ENCODE peak calls at places on chromosome 1, in nine cellular contexts. One of them, this sample, is unnamed.
A peak's percentile ranks its signal among the peaks of the same experiment; 100 is the strongest.

GRCh38 chr1:113429461-113430153 is 39.3 kb downstream of the MAGI3 start:
- DNase-seq in NCI-H510A: no peak
- DNase-seq in tibial nerve: no peak
- DNase-seq in MCF 10A: no peak
- DNase-seq in substantia nigra: no peak
- DNase-seq in mesenchymal stem cell: peak; percentile 15
- DNase-seq in dorsolateral prefrontal cortex: no peak
- DNase-seq in cardiac muscle cell: no peak
- DNase-seq in islet precursor cell: no peak
- DNase-seq in this sample: peak; percentile 10

GRCh38 chr1:7956218-7957032 is 5.1 kb upstream of the PARK7 start:
- DNase-seq in NCI-H510A: no peak
- DNase-seq in tibial nerve: no peak
- DNase-seq in MCF 10A: no peak
- DNase-seq in substantia nigra: no peak
- DNase-seq in mesenchymal stem cell: peak; percentile 73
- DNase-seq in dorsolateral prefrontal cortex: no peak
- DNase-seq in cardiac muscle cell: no peak
- DNase-seq in islet precursor cell: peak; percentile 65
- DNase-seq in this sample: no peak

GRCh38 chr1:15973772-15974171 is 2.1 kb downstream of the ZBTB17 start:
- DNase-seq in NCI-H510A: no peak
- DNase-seq in tibial nerve: no peak
- DNase-seq in MCF 10A: no peak
- DNase-seq in substantia nigra: no peak
- DNase-seq in mesenchymal stem cell: no peak
- DNase-seq in dorsolateral prefrontal cortex: no peak
- DNase-seq in cardiac muscle cell: no peak
- DNase-seq in islet precursor cell: no peak
- DNase-seq in this sample: no peak

GRCh38 chr1:113809651-113810602 is 2.3 kb downstream of the RSBN1 start:
- DNase-seq in NCI-H510A: no peak
- DNase-seq in tibial nerve: no peak
- DNase-seq in MCF 10A: no peak
- DNase-seq in substantia nigra: no peak
- DNase-seq in mesenchymal stem cell: peak; percentile 87
- DNase-seq in dorsolateral prefrontal cortex: no peak
- DNase-seq in cardiac muscle cell: no peak
- DNase-seq in islet precursor cell: no peak
- DNase-seq in this sample: no peak

GRCh38 chr1:222653178-222653827 is 35.4 kb downstream of the MIA3 start:
- DNase-seq in NCI-H510A: no peak
- DNase-seq in tibial nerve: no peak
- DNase-seq in MCF 10A: no peak
- DNase-seq in substantia nigra: no peak
- DNase-seq in mesenchymal stem cell: no peak
- DNase-seq in dorsolateral prefrontal cortex: no peak
- DNase-seq in cardiac muscle cell: no peak
- DNase-seq in islet precursor cell: no peak
- DNase-seq in this sample: no peak

GRCh38 chr1:244654284-244655038 is 1.5 kb downstream of the DESI2 start:
- DNase-seq in NCI-H510A: no peak
- DNase-seq in tibial nerve: no peak
- DNase-seq in MCF 10A: peak; percentile 43
- DNase-seq in substantia nigra: no peak
- DNase-seq in mesenchymal stem cell: peak; percentile 28
- DNase-seq in dorsolateral prefrontal cortex: no peak
- DNase-seq in cardiac muscle cell: no peak
- DNase-seq in islet precursor cell: no peak
- DNase-seq in this sample: no peak

GRCh38 chr1:92291372-92291999 is 7.3 kb downstream of the GLMN start:
- DNase-seq in NCI-H510A: peak; percentile 25
- DNase-seq in tibial nerve: no peak
- DNase-seq in MCF 10A: peak; percentile 63
- DNase-seq in substantia nigra: peak; percentile 12
- DNase-seq in mesenchymal stem cell: peak; percentile 73
- DNase-seq in dorsolateral prefrontal cortex: no peak
- DNase-seq in cardiac muscle cell: peak; percentile 34
- DNase-seq in islet precursor cell: no peak
- DNase-seq in this sample: peak; percentile 22

GRCh38 chr1:26697441-26697977 is 1.7 kb downstream of the ARID1A start:
- DNase-seq in NCI-H510A: no peak
- DNase-seq in tibial nerve: no peak
- DNase-seq in MCF 10A: no peak
- DNase-seq in substantia nigra: no peak
- DNase-seq in mesenchymal stem cell: no peak
- DNase-seq in dorsolateral prefrontal cortex: no peak
- DNase-seq in cardiac muscle cell: peak; percentile 30
- DNase-seq in islet precursor cell: no peak
- DNase-seq in this sample: no peak

GRCh38 chr1:31064685-31065309 is 720 bp downstream of the PUM1 start:
- DNase-seq in NCI-H510A: no peak
- DNase-seq in tibial nerve: no peak
- DNase-seq in MCF 10A: peak; percentile 41
- DNase-seq in substantia nigra: peak; percentile 68
- DNase-seq in mesenchymal stem cell: no peak
- DNase-seq in dorsolateral prefrontal cortex: peak; percentile 32
- DNase-seq in cardiac muscle cell: no peak
- DNase-seq in islet precursor cell: no peak
- DNase-seq in this sample: no peak

GRCh38 chr1:39625462-39626273 is 13.8 kb downstream of the HEYL start:
- DNase-seq in NCI-H510A: no peak
- DNase-seq in tibial nerve: peak; percentile 43
- DNase-seq in MCF 10A: no peak
- DNase-seq in substantia nigra: peak; percentile 82
- DNase-seq in mesenchymal stem cell: peak; percentile 95
- DNase-seq in dorsolateral prefrontal cortex: peak; percentile 38
- DNase-seq in cardiac muscle cell: peak; percentile 65
- DNase-seq in islet precursor cell: peak; percentile 80
- DNase-seq in this sample: no peak

GRCh38 chr1:164641353-164641730 is 82.4 kb downstream of the PBX1 start:
- DNase-seq in NCI-H510A: no peak
- DNase-seq in tibial nerve: no peak
- DNase-seq in MCF 10A: no peak
- DNase-seq in substantia nigra: no peak
- DNase-seq in mesenchymal stem cell: peak; percentile 69
- DNase-seq in dorsolateral prefrontal cortex: no peak
- DNase-seq in cardiac muscle cell: no peak
- DNase-seq in islet precursor cell: peak; percentile 71
- DNase-seq in this sample: no peak

GRCh38 chr1:39567302-39567701 is 9.3 kb downstream of the PABPC4 start:
- DNase-seq in NCI-H510A: no peak
- DNase-seq in tibial nerve: no peak
- DNase-seq in MCF 10A: no peak
- DNase-seq in substantia nigra: no peak
- DNase-seq in mesenchymal stem cell: no peak
- DNase-seq in dorsolateral prefrontal cortex: no peak
- DNase-seq in cardiac muscle cell: no peak
- DNase-seq in islet precursor cell: no peak
- DNase-seq in this sample: no peak

GRCh38 chr1:229897540-229897939 is 169.5 kb upstream of the GALNT2 start:
- DNase-seq in NCI-H510A: no peak
- DNase-seq in tibial nerve: no peak
- DNase-seq in MCF 10A: no peak
- DNase-seq in substantia nigra: no peak
- DNase-seq in mesenchymal stem cell: no peak
- DNase-seq in dorsolateral prefrontal cortex: peak; percentile 36
- DNase-seq in cardiac muscle cell: no peak
- DNase-seq in islet precursor cell: no peak
- DNase-seq in this sample: no peak

GRCh38 chr1:9835758-9836631 is 12.2 kb upstream of the CLSTN1 start:
- DNase-seq in NCI-H510A: peak; percentile 96
- DNase-seq in tibial nerve: no peak
- DNase-seq in MCF 10A: peak; percentile 90
- DNase-seq in substantia nigra: peak; percentile 45
- DNase-seq in mesenchymal stem cell: peak; percentile 44
- DNase-seq in dorsolateral prefrontal cortex: peak; percentile 38
- DNase-seq in cardiac muscle cell: peak; percentile 46
- DNase-seq in islet precursor cell: peak; percentile 85
- DNase-seq in this sample: no peak

GRCh38 chr1:17587693-17588047 is 48.2 kb downstream of the ARHGEF10L start:
- DNase-seq in NCI-H510A: no peak
- DNase-seq in tibial nerve: no peak
- DNase-seq in MCF 10A: peak; percentile 30
- DNase-seq in substantia nigra: no peak
- DNase-seq in mesenchymal stem cell: peak; percentile 76
- DNase-seq in dorsolateral prefrontal cortex: no peak
- DNase-seq in cardiac muscle cell: peak; percentile 56
- DNase-seq in islet precursor cell: peak; percentile 95
- DNase-seq in this sample: peak; percentile 94

GRCh38 chr1:185238447-185238846 is 78.6 kb downstream of the IVNS1ABP start:
- DNase-seq in NCI-H510A: no peak
- DNase-seq in tibial nerve: no peak
- DNase-seq in MCF 10A: peak; percentile 24
- DNase-seq in substantia nigra: no peak
- DNase-seq in mesenchymal stem cell: no peak
- DNase-seq in dorsolateral prefrontal cortex: no peak
- DNase-seq in cardiac muscle cell: no peak
- DNase-seq in islet precursor cell: no peak
- DNase-seq in this sample: no peak

GRCh38 chr1:219171192-219171935 is 2.3 kb upstream of the LYPLAL1 start:
- DNase-seq in NCI-H510A: no peak
- DNase-seq in tibial nerve: no peak
- DNase-seq in MCF 10A: peak; percentile 68
- DNase-seq in substantia nigra: no peak
- DNase-seq in mesenchymal stem cell: no peak
- DNase-seq in dorsolateral prefrontal cortex: no peak
- DNase-seq in cardiac muscle cell: no peak
- DNase-seq in islet precursor cell: no peak
- DNase-seq in this sample: no peak

GRCh38 chr1:225772848-225773247 is 4.8 kb upstream of the SRP9 start:
- DNase-seq in NCI-H510A: no peak
- DNase-seq in tibial nerve: no peak
- DNase-seq in MCF 10A: no peak
- DNase-seq in substantia nigra: no peak
- DNase-seq in mesenchymal stem cell: no peak
- DNase-seq in dorsolateral prefrontal cortex: no peak
- DNase-seq in cardiac muscle cell: no peak
- DNase-seq in islet precursor cell: peak; percentile 74
- DNase-seq in this sample: no peak

GRCh38 chr1:204673909-204674701 is 11.4 kb downstream of the LRRN2 start:
- DNase-seq in NCI-H510A: no peak
- DNase-seq in tibial nerve: no peak
- DNase-seq in MCF 10A: no peak
- DNase-seq in substantia nigra: no peak
- DNase-seq in mesenchymal stem cell: no peak
- DNase-seq in dorsolateral prefrontal cortex: no peak
- DNase-seq in cardiac muscle cell: no peak
- DNase-seq in islet precursor cell: no peak
- DNase-seq in this sample: no peak

GRCh38 chr1:82377201-82377884 is 576.6 kb downstream of the ADGRL2 start:
- DNase-seq in NCI-H510A: no peak
- DNase-seq in tibial nerve: no peak
- DNase-seq in MCF 10A: peak; percentile 83
- DNase-seq in substantia nigra: no peak
- DNase-seq in mesenchymal stem cell: no peak
- DNase-seq in dorsolateral prefrontal cortex: no peak
- DNase-seq in cardiac muscle cell: no peak
- DNase-seq in islet precursor cell: peak; percentile 52
- DNase-seq in this sample: no peak

GRCh38 chr1:115458426-115459114 is 120.5 kb upstream of the NGF start:
- DNase-seq in NCI-H510A: no peak
- DNase-seq in tibial nerve: no peak
- DNase-seq in MCF 10A: no peak
- DNase-seq in substantia nigra: no peak
- DNase-seq in mesenchymal stem cell: no peak
- DNase-seq in dorsolateral prefrontal cortex: no peak
- DNase-seq in cardiac muscle cell: no peak
- DNase-seq in islet precursor cell: no peak
- DNase-seq in this sample: no peak

GRCh38 chr1:95012389-95012788 is 60.4 kb downstream of the ALG14 start:
- DNase-seq in NCI-H510A: no peak
- DNase-seq in tibial nerve: no peak
- DNase-seq in MCF 10A: no peak
- DNase-seq in substantia nigra: no peak
- DNase-seq in mesenchymal stem cell: peak; percentile 28
- DNase-seq in dorsolateral prefrontal cortex: no peak
- DNase-seq in cardiac muscle cell: no peak
- DNase-seq in islet precursor cell: no peak
- DNase-seq in this sample: peak; percentile 89

GRCh38 chr1:84947536-84948410 is 49.1 kb downstream of the MCOLN2 start:
- DNase-seq in NCI-H510A: no peak
- DNase-seq in tibial nerve: no peak
- DNase-seq in MCF 10A: no peak
- DNase-seq in substantia nigra: no peak
- DNase-seq in mesenchymal stem cell: peak; percentile 17
- DNase-seq in dorsolateral prefrontal cortex: no peak
- DNase-seq in cardiac muscle cell: no peak
- DNase-seq in islet precursor cell: no peak
- DNase-seq in this sample: no peak

GRCh38 chr1:45375104-45376090 is 35.2 kb upstream of the MUTYH start:
- DNase-seq in NCI-H510A: no peak
- DNase-seq in tibial nerve: no peak
- DNase-seq in MCF 10A: peak; percentile 13
- DNase-seq in substantia nigra: no peak
- DNase-seq in mesenchymal stem cell: no peak
- DNase-seq in dorsolateral prefrontal cortex: no peak
- DNase-seq in cardiac muscle cell: no peak
- DNase-seq in islet precursor cell: no peak
- DNase-seq in this sample: no peak

GRCh38 chr1:228315945-228316588 is 90.6 kb downstream of the TRIM11 start:
- DNase-seq in NCI-H510A: no peak
- DNase-seq in tibial nerve: peak; percentile 4
- DNase-seq in MCF 10A: no peak
- DNase-seq in substantia nigra: no peak
- DNase-seq in mesenchymal stem cell: no peak
- DNase-seq in dorsolateral prefrontal cortex: no peak
- DNase-seq in cardiac muscle cell: no peak
- DNase-seq in islet precursor cell: peak; percentile 88
- DNase-seq in this sample: no peak

GRCh38 chr1:212596798-212597197 is 11.8 kb upstream of the ATF3 start:
- DNase-seq in NCI-H510A: no peak
- DNase-seq in tibial nerve: no peak
- DNase-seq in MCF 10A: no peak
- DNase-seq in substantia nigra: no peak
- DNase-seq in mesenchymal stem cell: no peak
- DNase-seq in dorsolateral prefrontal cortex: no peak
- DNase-seq in cardiac muscle cell: no peak
- DNase-seq in islet precursor cell: no peak
- DNase-seq in this sample: no peak

GRCh38 chr1:82920418-82921248 is 1078.3 kb downstream of the TTLL7 start:
- DNase-seq in NCI-H510A: no peak
- DNase-seq in tibial nerve: no peak
- DNase-seq in MCF 10A: no peak
- DNase-seq in substantia nigra: no peak
- DNase-seq in mesenchymal stem cell: peak; percentile 64
- DNase-seq in dorsolateral prefrontal cortex: no peak
- DNase-seq in cardiac muscle cell: no peak
- DNase-seq in islet precursor cell: no peak
- DNase-seq in this sample: no peak

GRCh38 chr1:20483833-20484525 is 2.0 kb downstream of the CAMK2N1 start:
- DNase-seq in NCI-H510A: peak; percentile 31
- DNase-seq in tibial nerve: no peak
- DNase-seq in MCF 10A: peak; percentile 33
- DNase-seq in substantia nigra: peak; percentile 54
- DNase-seq in mesenchymal stem cell: peak; percentile 66
- DNase-seq in dorsolateral prefrontal cortex: no peak
- DNase-seq in cardiac muscle cell: peak; percentile 39
- DNase-seq in islet precursor cell: peak; percentile 72
- DNase-seq in this sample: no peak

GRCh38 chr1:59900640-59901039 is 25.9 kb downstream of the CYP2J2 start:
- DNase-seq in NCI-H510A: no peak
- DNase-seq in tibial nerve: no peak
- DNase-seq in MCF 10A: peak; percentile 32
- DNase-seq in substantia nigra: no peak
- DNase-seq in mesenchymal stem cell: no peak
- DNase-seq in dorsolateral prefrontal cortex: no peak
- DNase-seq in cardiac muscle cell: no peak
- DNase-seq in islet precursor cell: peak; percentile 58
- DNase-seq in this sample: no peak

GRCh38 chr1:64469977-64470669 is at the start of gene CACHD1:
- DNase-seq in NCI-H510A: peak; percentile 56
- DNase-seq in tibial nerve: peak; percentile 42
- DNase-seq in MCF 10A: peak; percentile 76
- DNase-seq in substantia nigra: peak; percentile 80
- DNase-seq in mesenchymal stem cell: peak; percentile 82
- DNase-seq in dorsolateral prefrontal cortex: peak; percentile 38
- DNase-seq in cardiac muscle cell: peak; percentile 88
- DNase-seq in islet precursor cell: peak; percentile 90
- DNase-seq in this sample: peak; percentile 43

GRCh38 chr1:167446946-167447345 is 71.4 kb downstream of the CD247 start:
- DNase-seq in NCI-H510A: no peak
- DNase-seq in tibial nerve: no peak
- DNase-seq in MCF 10A: no peak
- DNase-seq in substantia nigra: no peak
- DNase-seq in mesenchymal stem cell: no peak
- DNase-seq in dorsolateral prefrontal cortex: no peak
- DNase-seq in cardiac muscle cell: no peak
- DNase-seq in islet precursor cell: no peak
- DNase-seq in this sample: no peak

This sample was measured in HFF-Myc.